ENCODE peak calls at places on chromosomes 2 and 18, in four cellular contexts. B, T, F and H are unnamed samples.

GRCh38 chr18:34729264-34729663 is 19.2 kb downstream of the DTNA start:
- DNase-seq in T (no peak), F (peak), B (no peak), H (no peak)

GRCh38 chr2:1749750-1750149 is 5.4 kb upstream of the PXDN start:
- DNase-seq in F (peak), T (no peak), B (no peak), H (no peak)

GRCh38 chr2:159557437-159558034 is 58.8 kb downstream of the BAZ2B start:
- DNase-seq in F (no peak), B (no peak), T (no peak), H (peak)

GRCh38 chr18:59627414-59627813 is 69.8 kb downstream of the CCBE1 start:
- DNase-seq in F (no peak), T (no peak), B (no peak), H (no peak)

GRCh38 chr18:49560277-49561126 is 1.4 kb upstream of the LIPG start:
- DNase-seq in B (no peak), F (peak), T (no peak), H (no peak)

GRCh38 chr2:54771166-54771565 is 47.7 kb downstream of the EML6 start:
- DNase-seq in T (no peak), B (no peak), F (no peak), H (no peak)

GRCh38 chr2:132975490-132976105 is 305.6 kb upstream of the LYPD1 start:
- DNase-seq in F (no peak), T (no peak), B (no peak), H (no peak)

GRCh38 chr2:238507836-238508235 is 81.1 kb downstream of the ASB1 start:
- DNase-seq in F (no peak), B (no peak), T (no peak), H (no peak)

GRCh38 chr2:112004246-112004645 is 50.8 kb upstream of the TMEM87B start:
- DNase-seq in T (no peak), F (no peak), B (peak), H (no peak)

GRCh38 chr2:183037660-183038340 is 457 bp downstream of the NCKAP1 start:
- DNase-seq in T (no peak), F (peak), B (peak), H (no peak)

GRCh38 chr18:24080861-24081260 is 58.0 kb upstream of the CABYR start:
- DNase-seq in T (peak), B (no peak), F (no peak), H (no peak)

DNA sequence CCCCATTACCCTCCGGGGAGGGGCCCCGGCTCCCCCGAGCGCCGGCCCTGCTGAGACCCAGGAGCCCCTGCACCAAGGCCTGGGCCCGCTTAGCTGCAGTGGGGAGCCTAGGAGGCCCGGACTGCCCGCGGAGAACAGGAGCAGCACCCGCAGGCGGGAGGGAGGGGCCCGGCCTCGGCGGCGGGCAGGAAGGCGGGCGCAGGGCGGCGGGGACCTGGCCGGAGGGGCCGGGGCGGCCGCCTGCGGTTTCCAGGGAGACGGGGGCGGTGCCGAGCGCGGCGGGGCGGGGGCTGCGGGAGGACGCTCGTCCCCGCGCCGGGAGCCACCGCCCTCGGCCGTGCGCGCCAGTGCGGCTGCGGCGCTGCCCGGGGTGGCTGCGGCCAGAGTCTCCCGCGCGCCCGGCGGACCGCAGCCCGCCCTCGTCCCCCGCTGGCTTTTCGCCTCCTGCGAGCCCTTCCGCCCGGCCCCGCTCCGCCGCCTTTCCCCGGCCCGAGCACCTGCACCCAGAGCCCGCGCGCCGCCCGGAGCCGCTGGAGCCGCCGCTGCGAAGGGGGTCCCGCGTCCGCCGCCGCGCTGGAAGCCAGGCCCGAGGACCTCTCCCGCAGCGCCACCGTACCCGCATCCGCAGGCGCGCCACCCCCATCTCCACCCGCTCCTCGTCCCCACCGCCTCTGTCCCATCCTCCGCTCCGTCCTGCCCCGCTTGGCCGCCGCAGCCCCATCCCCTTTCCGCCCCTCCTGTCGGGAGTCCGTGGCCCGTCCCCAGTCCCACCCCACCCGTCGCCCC is 17.2 kb downstream of the GPC1 start:
- DNase-seq in B (peak), F (peak), T (no peak), H (no peak)
- H3K27ac ChIP-seq in B (peak), F (no peak), T (no peak), H (peak)

DNA sequence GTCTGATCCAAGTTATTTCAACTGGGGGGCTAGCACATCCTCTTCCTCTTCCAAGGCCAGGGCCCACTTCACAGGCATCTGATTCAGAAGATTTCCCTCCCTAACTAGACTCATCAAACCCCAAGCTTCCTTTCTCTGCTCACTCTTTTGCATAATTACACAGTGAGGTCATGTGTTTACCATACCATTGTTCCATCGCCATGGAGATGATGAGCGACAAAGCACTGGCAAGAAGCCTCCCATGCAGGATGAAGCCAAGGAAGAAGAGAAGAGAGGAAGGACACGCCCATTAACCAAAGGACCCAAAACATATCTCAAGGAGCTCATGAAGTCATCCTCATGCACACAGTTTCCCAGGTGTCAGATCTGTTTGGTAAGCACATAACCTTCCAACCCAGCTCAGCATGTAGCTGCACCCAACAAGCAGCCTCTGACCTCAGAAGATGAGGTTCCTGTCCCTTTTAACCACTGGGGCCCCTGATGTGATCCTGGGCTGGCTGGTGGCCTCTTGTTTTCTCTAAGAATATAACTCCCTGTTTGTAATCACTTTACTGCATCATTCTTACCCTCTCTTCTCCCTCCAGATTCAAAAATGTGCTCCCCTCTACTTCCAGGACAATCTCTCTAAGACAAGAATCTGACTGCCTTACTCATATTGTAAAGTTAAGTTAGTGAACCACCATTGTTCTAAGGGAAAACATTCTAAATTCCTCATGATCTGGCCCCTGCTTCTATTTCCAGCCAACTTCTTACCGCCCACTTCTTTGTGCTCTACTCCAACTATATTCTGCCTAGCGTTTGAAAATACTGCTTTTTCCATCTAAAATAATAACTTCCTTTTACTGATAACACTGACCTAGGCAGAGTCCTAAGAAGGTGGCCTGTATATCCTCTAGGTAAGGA is 190.1 kb downstream of the TTC32 start:
- DNase-seq in T (no peak), B (no peak), F (peak), H (peak)
- H3K27ac ChIP-seq in T (no peak), B (no peak), F (no peak), H (no peak)

DNA sequence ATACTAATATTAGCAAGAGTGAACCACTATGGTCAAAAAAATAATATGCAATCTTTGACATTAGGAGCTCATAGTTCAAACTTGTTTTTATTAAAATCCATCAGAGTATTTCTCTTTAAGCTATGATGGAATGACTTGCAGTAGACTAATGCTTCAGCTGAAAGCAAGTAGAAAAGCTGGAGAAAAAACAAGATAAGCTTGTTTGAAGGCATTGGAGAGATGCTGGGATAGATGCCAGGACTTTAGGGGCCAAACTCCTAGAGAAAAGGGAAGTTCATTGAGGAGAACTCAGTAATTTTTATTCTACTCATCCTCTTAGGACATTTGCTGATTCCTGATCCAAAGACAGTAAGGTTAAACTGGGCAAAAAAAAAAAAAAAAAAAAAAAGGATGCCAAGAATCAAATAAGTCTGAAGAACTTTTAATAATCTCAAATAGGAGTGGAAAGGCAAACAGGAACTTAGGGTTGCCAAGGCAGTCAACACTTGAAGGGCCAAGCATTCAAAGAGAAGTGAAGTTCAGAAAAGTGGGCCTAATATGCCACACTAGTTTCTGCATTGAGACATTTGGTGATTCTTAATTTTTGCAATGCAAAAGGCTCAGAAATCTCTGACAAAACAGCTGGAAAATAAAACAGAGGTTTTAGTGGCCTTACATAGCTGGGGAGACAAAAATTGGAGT is 19.7 kb upstream of the AFF3 start:
- DNase-seq in B (no peak), F (no peak), T (no peak), H (no peak)
- H3K27ac ChIP-seq in B (no peak), F (no peak), T (no peak), H (no peak)

DNA sequence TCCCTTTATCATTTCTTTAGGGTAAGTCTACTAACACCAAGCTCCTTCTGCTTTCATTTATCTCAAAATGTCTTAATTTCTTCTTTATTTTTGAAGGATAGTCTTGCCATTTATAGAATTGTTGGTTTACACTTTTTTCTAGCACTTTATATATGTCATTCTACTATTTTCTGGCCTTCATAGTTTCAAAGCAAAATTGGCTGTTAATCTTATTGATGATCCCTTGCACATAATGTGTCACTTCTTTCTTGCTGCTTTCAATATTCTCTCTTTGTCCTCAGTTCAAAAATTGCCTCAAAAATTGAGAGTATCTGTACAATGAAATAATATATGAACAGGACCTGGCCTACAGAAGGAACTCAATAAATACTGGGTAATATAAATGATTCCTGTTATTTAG is 7.9 kb upstream of the TANK start:
- DNase-seq in F (no peak), B (no peak), T (no peak), H (no peak)
- H3K27ac ChIP-seq in F (no peak), B (no peak), T (no peak), H (no peak)

DNA sequence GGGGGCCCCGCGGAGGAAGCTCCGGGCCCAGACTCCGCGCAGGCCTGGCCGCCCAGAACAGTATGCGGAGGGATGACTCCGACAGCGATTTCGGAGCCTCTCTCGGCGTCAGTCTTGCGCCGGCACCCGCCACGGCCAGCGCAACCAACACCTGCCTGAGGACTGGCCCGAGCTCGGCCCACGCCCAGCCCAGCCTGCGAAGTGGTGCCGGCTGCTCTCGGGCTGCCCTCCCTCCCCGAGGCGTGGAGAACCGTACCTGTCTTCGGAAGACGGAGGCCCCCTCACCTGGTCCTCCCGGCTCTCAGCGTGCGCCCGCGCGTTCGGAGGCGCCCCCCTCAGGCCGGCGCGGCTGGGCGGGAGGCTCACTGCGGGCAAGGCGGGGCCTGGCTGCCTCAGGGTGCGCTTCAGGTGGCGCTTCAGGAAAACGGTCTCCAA is at the start of gene M1AP:
- DNase-seq in B (no peak), F (peak), T (no peak), H (no peak)
- H3K27ac ChIP-seq in B (no peak), F (no peak), T (no peak), H (no peak)